ENCODE peak calls at places on chromosomes 3 and 15, in ten cellular contexts. P is GM23338; J is stimulated activated CD4-positive, alpha-beta T cell treated with anti-CD3 and anti-CD28 coated beads, Interleukin-1b, Interleukin-23, amount 100 ng/mL, for 1 hour; C is iris pigment epithelial cell; D is IMR-90; O is H7; F is mucosa of descending colon; Z is kidney; T is mesendoderm; Q is ovary. E is an unnamed sample.

GRCh38 chr15:59300618-59301139 is 72.0 kb downstream of the MYO1E start:
- DNase-seq in F (no peak), P (no peak), J (no peak), C (no peak), O (no peak), Q (no peak), D (no peak), Z (no peak), T (no peak), E (peak; percentile 50)

GRCh38 chr3:72888546-72889309 is 882 bp downstream of the GXYLT2 start:
- DNase-seq in Q (peak; percentile 58), P (peak; percentile 70), T (peak; percentile 65), O (peak; percentile 68), C (peak; percentile 57), D (peak; percentile 42), F (no peak), Z (no peak), J (no peak), E (peak; percentile 46)

GRCh38 chr3:156657862-156658731 is 16.3 kb upstream of the TIPARP start:
- DNase-seq in C (no peak), P (no peak), O (no peak), Q (no peak), J (no peak), D (no peak), F (no peak), T (no peak), Z (no peak), E (no peak)

GRCh38 chr3:71033681-71034220 is 549.8 kb downstream of the FOXP1 start:
- DNase-seq in J (no peak), D (no peak), F (no peak), Z (no peak), Q (no peak), T (no peak), C (no peak), P (no peak), O (no peak), E (no peak)

GRCh38 chr15:78070049-78070698 is 7.3 kb downstream of the TBC1D2B start:
- DNase-seq in D (no peak), Q (no peak), C (no peak), O (no peak), J (no peak), F (peak; percentile 68), P (no peak), T (no peak), Z (no peak), E (no peak)

GRCh38 chr15:88641959-88642452 is 3.2 kb downstream of the ISG20 start:
- DNase-seq in C (no peak), J (no peak), D (no peak), Q (no peak), T (no peak), F (no peak), P (no peak), Z (no peak), O (no peak), E (no peak)

GRCh38 chr3:117314441-117314840 is 604.9 kb downstream of the TUSC7 start:
- DNase-seq in C (no peak), P (no peak), T (peak; percentile 65), O (no peak), F (no peak), Z (no peak), Q (no peak), D (no peak), J (no peak), E (no peak)

GRCh38 chr3:69505770-69506407 is 120.0 kb upstream of the FRMD4B start:
- DNase-seq in D (no peak), P (no peak), O (no peak), T (peak; percentile 93), J (no peak), Z (no peak), C (peak; percentile 16), Q (peak; percentile 22), F (no peak), E (peak; percentile 31)

GRCh38 chr15:88980498-88980897 is 67.3 kb upstream of the MFGE8 start:
- DNase-seq in D (no peak), P (no peak), Q (no peak), O (no peak), J (no peak), C (no peak), T (no peak), Z (no peak), F (no peak), E (no peak)

GRCh38 chr3:156923349-156923748 is 97.2 kb downstream of the LEKR1 start:
- DNase-seq in J (no peak), P (no peak), O (no peak), D (no peak), C (no peak), Z (no peak), F (no peak), T (no peak), Q (no peak), E (no peak)

GRCh38 chr3:77298405-77298804 is 258.5 kb downstream of the ROBO2 start:
- DNase-seq in C (peak; percentile 39), Q (no peak), P (no peak), J (no peak), T (no peak), F (no peak), O (no peak), Z (no peak), D (peak; percentile 59), E (no peak)

GRCh38 chr15:82197734-82198594 is 64.6 kb downstream of the EFL1 start:
- DNase-seq in Z (no peak), C (peak; percentile 74), Q (peak; percentile 57), J (peak; percentile 32), O (peak; percentile 66), D (peak; percentile 79), T (peak; percentile 79), P (peak; percentile 91), F (no peak), E (peak; percentile 83)

GRCh38 chr3:58214484-58215316 is 3.9 kb upstream of the DNASE1L3 start:
- DNase-seq in O (no peak), Q (no peak), F (no peak), D (peak; percentile 42), T (peak; percentile 70), Z (no peak), P (peak; percentile 52), J (no peak), C (peak; percentile 35), E (peak; percentile 39)

GRCh38 chr3:63279000-63279366 is 875 bp downstream of the SYNPR start:
- DNase-seq in C (no peak), J (no peak), O (peak; percentile 62), Q (no peak), Z (peak; percentile 48), D (no peak), T (peak; percentile 46), F (no peak), P (peak; percentile 64), E (no peak)

GRCh38 chr15:98724017-98724416 is 75.7 kb downstream of the IGF1R start:
- DNase-seq in Q (no peak), C (no peak), J (no peak), O (no peak), P (no peak), D (no peak), T (no peak), F (no peak), Z (no peak), E (no peak)

GRCh38 chr3:25895443-25895842 is 105.6 kb downstream of the OXSM start:
- DNase-seq in J (no peak), D (peak; percentile 84), C (peak; percentile 41), O (no peak), F (no peak), Q (no peak), Z (no peak), T (peak; percentile 68), P (peak; percentile 41), E (peak; percentile 4)

GRCh38 chr15:79887517-79887916 is 9.3 kb downstream of the MTHFS start:
- DNase-seq in Z (no peak), F (no peak), O (no peak), T (no peak), J (no peak), Q (no peak), D (peak; percentile 40), C (peak; percentile 61), P (no peak), E (peak; percentile 18)

GRCh38 chr3:65356331-65357286 is 668.8 kb upstream of the ADAMTS9 start:
- DNase-seq in F (peak; percentile 47), D (no peak), O (peak; percentile 48), P (peak; percentile 85), J (no peak), Z (peak; percentile 73), Q (peak; percentile 8), C (peak; percentile 7), T (peak; percentile 85), E (no peak)

GRCh38 chr3:149411583-149411982 is 34.1 kb upstream of the TM4SF1 start:
- DNase-seq in D (no peak), O (no peak), Z (no peak), C (no peak), P (no peak), Q (no peak), F (no peak), J (no peak), T (no peak), E (no peak)

GRCh38 chr3:43609406-43609805 is 12.4 kb downstream of the ANO10 start:
- DNase-seq in O (no peak), Z (no peak), Q (no peak), F (no peak), C (no peak), J (no peak), T (peak; percentile 20), P (no peak), D (no peak), E (no peak)

GRCh38 chr3:149575213-149575961 is 82.4 kb downstream of the WWTR1 start:
- DNase-seq in Q (peak; percentile 49), O (no peak), J (no peak), C (peak; percentile 94), D (peak; percentile 95), Z (no peak), F (peak; percentile 52), T (peak; percentile 62), P (no peak), E (peak; percentile 98)

GRCh38 chr3:196662033-196662432 is 22.5 kb downstream of the NRROS start:
- DNase-seq in F (no peak), T (peak; percentile 65), P (no peak), Q (no peak), J (no peak), Z (no peak), O (no peak), C (no peak), D (no peak), E (no peak)

GRCh38 chr15:58425834-58426233 is 6.0 kb upstream of the LIPC start:
- DNase-seq in P (no peak), D (no peak), F (no peak), C (no peak), J (no peak), Z (no peak), T (no peak), O (no peak), Q (no peak), E (no peak)

GRCh38 chr3:63814300-63814699 is 4.8 kb upstream of the C3orf49 start:
- DNase-seq in T (peak; percentile 91), P (peak; percentile 55), F (no peak), C (peak; percentile 55), D (peak; percentile 18), O (peak; percentile 39), Z (no peak), Q (no peak), J (no peak), E (peak; percentile 36)

GRCh38 chr3:155791190-155791589 is 14.9 kb downstream of the C3orf33 start:
- DNase-seq in T (peak; percentile 60), D (peak; percentile 30), J (no peak), Z (no peak), C (peak; percentile 48), Q (no peak), P (peak; percentile 8), O (no peak), F (no peak), E (peak; percentile 12)

GRCh38 chr15:91517491-91518200 is 335.9 kb upstream of the SLCO3A1 start:
- DNase-seq in P (no peak), D (peak; percentile 62), C (peak; percentile 77), F (no peak), Z (no peak), Q (no peak), T (peak; percentile 58), O (no peak), J (no peak), E (peak; percentile 34)

GRCh38 chr3:47444103-47444502 is 31.6 kb downstream of the SCAP start:
- DNase-seq in F (no peak), P (no peak), J (no peak), D (peak; percentile 14), Q (no peak), O (no peak), T (no peak), Z (no peak), C (peak; percentile 53), E (no peak)

GRCh38 chr15:55627730-55628368 is 39.7 kb upstream of the PYGO1 start:
- DNase-seq in Q (no peak), O (peak; percentile 40), D (peak; percentile 95), J (no peak), T (peak; percentile 62), P (peak; percentile 40), C (peak; percentile 98), F (no peak), Z (no peak), E (peak; percentile 90)